ENCODE peak calls at places on chromosomes 5 and 9, in six cellular contexts. One of them, this sample, is unnamed.

GRCh38 chr9:80157561-80157983 is 585.8 kb downstream of the TLE4 start:
- DNase-seq in neuronal stem cell: no peak
- DNase-seq in H1: no peak
- DNase-seq in trophoblast cell: no peak
- DNase-seq in mesenchymal stem cell: peak
- DNase-seq in IMR-90: peak
- DNase-seq in this sample: no peak

GRCh38 chr9:133359420-133360175 is 3.2 kb downstream of the SURF2 start:
- DNase-seq in mesenchymal stem cell: no peak
- DNase-seq in H1: no peak
- DNase-seq in IMR-90: no peak
- DNase-seq in trophoblast cell: peak
- DNase-seq in neuronal stem cell: no peak
- DNase-seq in this sample: peak

GRCh38 chr5:102554092-102554491 is 55.3 kb upstream of the SLCO6A1 start:
- DNase-seq in trophoblast cell: no peak
- DNase-seq in mesenchymal stem cell: no peak
- DNase-seq in neuronal stem cell: peak
- DNase-seq in IMR-90: no peak
- DNase-seq in H1: no peak
- DNase-seq in this sample: peak

GRCh38 chr9:114005371-114006154 is 72.5 kb downstream of the AMBP start:
- DNase-seq in trophoblast cell: no peak
- DNase-seq in neuronal stem cell: no peak
- DNase-seq in H1: no peak
- DNase-seq in mesenchymal stem cell: no peak
- DNase-seq in IMR-90: no peak
- DNase-seq in this sample: no peak

GRCh38 chr5:98627121-98627520 is 146.3 kb upstream of the RGMB start:
- DNase-seq in IMR-90: no peak
- DNase-seq in trophoblast cell: no peak
- DNase-seq in neuronal stem cell: no peak
- DNase-seq in H1: no peak
- DNase-seq in mesenchymal stem cell: no peak
- DNase-seq in this sample: no peak

GRCh38 chr5:36442352-36442751 is 140.7 kb upstream of the RANBP3L start:
- DNase-seq in H1: no peak
- DNase-seq in mesenchymal stem cell: no peak
- DNase-seq in neuronal stem cell: no peak
- DNase-seq in trophoblast cell: peak
- DNase-seq in IMR-90: no peak
- DNase-seq in this sample: peak

GRCh38 chr9:36437790-36438189 is 37.7 kb upstream of the RNF38 start:
- DNase-seq in neuronal stem cell: no peak
- DNase-seq in IMR-90: no peak
- DNase-seq in mesenchymal stem cell: no peak
- DNase-seq in H1: no peak
- DNase-seq in trophoblast cell: no peak
- DNase-seq in this sample: no peak

GRCh38 chr5:9339206-9339818 is 206.6 kb downstream of the SEMA5A start:
- DNase-seq in trophoblast cell: peak
- DNase-seq in mesenchymal stem cell: no peak
- DNase-seq in IMR-90: no peak
- DNase-seq in neuronal stem cell: no peak
- DNase-seq in H1: no peak
- DNase-seq in this sample: peak

GRCh38 chr9:121304707-121305106 is 36.7 kb downstream of the GSN start:
- DNase-seq in IMR-90: no peak
- DNase-seq in neuronal stem cell: no peak
- DNase-seq in trophoblast cell: no peak
- DNase-seq in mesenchymal stem cell: no peak
- DNase-seq in H1: no peak
- DNase-seq in this sample: no peak

GRCh38 chr5:96657068-96657467 is 5.1 kb upstream of the CAST start:
- DNase-seq in trophoblast cell: peak
- DNase-seq in H1: no peak
- DNase-seq in IMR-90: peak
- DNase-seq in mesenchymal stem cell: peak
- DNase-seq in neuronal stem cell: no peak
- DNase-seq in this sample: no peak

GRCh38 chr5:5432020-5432707 is 9.7 kb downstream of the ICE1 start:
- DNase-seq in trophoblast cell: no peak
- DNase-seq in mesenchymal stem cell: peak
- DNase-seq in IMR-90: peak
- DNase-seq in neuronal stem cell: no peak
- DNase-seq in H1: no peak
- DNase-seq in this sample: no peak

GRCh38 chr9:78028926-78029325 is 2.7 kb downstream of the GNAQ start:
- DNase-seq in trophoblast cell: no peak
- DNase-seq in mesenchymal stem cell: no peak
- DNase-seq in H1: no peak
- DNase-seq in IMR-90: no peak
- DNase-seq in neuronal stem cell: no peak
- DNase-seq in this sample: no peak

GRCh38 chr5:135450957-135451356 is 1.2 kb downstream of the TIFAB start:
- DNase-seq in H1: no peak
- DNase-seq in mesenchymal stem cell: no peak
- DNase-seq in IMR-90: no peak
- DNase-seq in trophoblast cell: no peak
- DNase-seq in neuronal stem cell: no peak
- DNase-seq in this sample: no peak

GRCh38 chr9:37309136-37309535 is 113.4 kb upstream of the GRHPR start:
- DNase-seq in trophoblast cell: peak
- DNase-seq in IMR-90: peak
- DNase-seq in H1: peak
- DNase-seq in neuronal stem cell: no peak
- DNase-seq in mesenchymal stem cell: no peak
- DNase-seq in this sample: peak

GRCh38 chr9:99269429-99269828 is 47.3 kb downstream of the SEC61B start:
- DNase-seq in neuronal stem cell: no peak
- DNase-seq in trophoblast cell: no peak
- DNase-seq in IMR-90: peak
- DNase-seq in mesenchymal stem cell: peak
- DNase-seq in H1: no peak
- DNase-seq in this sample: no peak

GRCh38 chr5:98121036-98121936 is 652.2 kb upstream of the RGMB start:
- DNase-seq in IMR-90: no peak
- DNase-seq in trophoblast cell: no peak
- DNase-seq in neuronal stem cell: no peak
- DNase-seq in mesenchymal stem cell: no peak
- DNase-seq in H1: no peak
- DNase-seq in this sample: peak

GRCh38 chr5:151703227-151703626 is 16.5 kb upstream of the SPARC start:
- DNase-seq in neuronal stem cell: no peak
- DNase-seq in mesenchymal stem cell: no peak
- DNase-seq in trophoblast cell: no peak
- DNase-seq in IMR-90: no peak
- DNase-seq in H1: no peak
- DNase-seq in this sample: no peak

GRCh38 chr5:157857821-157858526 is 971 bp downstream of the CLINT1 start:
- DNase-seq in mesenchymal stem cell: peak
- DNase-seq in IMR-90: peak
- DNase-seq in H1: no peak
- DNase-seq in neuronal stem cell: no peak
- DNase-seq in trophoblast cell: peak
- DNase-seq in this sample: no peak

GRCh38 chr9:83432104-83432627 is 106.0 kb downstream of the FRMD3 start:
- DNase-seq in neuronal stem cell: peak
- DNase-seq in IMR-90: no peak
- DNase-seq in mesenchymal stem cell: no peak
- DNase-seq in trophoblast cell: peak
- DNase-seq in H1: peak
- DNase-seq in this sample: peak

GRCh38 chr9:122835313-122835731 is 6.9 kb upstream of the PDCL start:
- DNase-seq in mesenchymal stem cell: no peak
- DNase-seq in neuronal stem cell: no peak
- DNase-seq in trophoblast cell: no peak
- DNase-seq in H1: no peak
- DNase-seq in IMR-90: no peak
- DNase-seq in this sample: peak

GRCh38 chr5:160030631-160031377 is 21.9 kb downstream of the TTC1 start:
- DNase-seq in mesenchymal stem cell: peak
- DNase-seq in H1: no peak
- DNase-seq in neuronal stem cell: no peak
- DNase-seq in IMR-90: peak
- DNase-seq in trophoblast cell: no peak
- DNase-seq in this sample: peak

GRCh38 chr5:39519566-39520231 is 94.9 kb upstream of the DAB2 start:
- DNase-seq in neuronal stem cell: no peak
- DNase-seq in H1: no peak
- DNase-seq in mesenchymal stem cell: peak
- DNase-seq in trophoblast cell: peak
- DNase-seq in IMR-90: peak
- DNase-seq in this sample: peak

GRCh38 chr5:123441408-123441807 is 18.2 kb upstream of the CEP120 start:
- DNase-seq in H1: no peak
- DNase-seq in mesenchymal stem cell: no peak
- DNase-seq in IMR-90: no peak
- DNase-seq in trophoblast cell: no peak
- DNase-seq in neuronal stem cell: no peak
- DNase-seq in this sample: no peak

GRCh38 chr5:178329331-178329730 is 96.7 kb upstream of the PHYKPL start:
- DNase-seq in IMR-90: no peak
- DNase-seq in mesenchymal stem cell: no peak
- DNase-seq in neuronal stem cell: no peak
- DNase-seq in H1: no peak
- DNase-seq in trophoblast cell: no peak
- DNase-seq in this sample: no peak

GRCh38 chr5:178327446-178327845 is 94.8 kb upstream of the PHYKPL start:
- DNase-seq in H1: no peak
- DNase-seq in mesenchymal stem cell: no peak
- DNase-seq in neuronal stem cell: no peak
- DNase-seq in trophoblast cell: no peak
- DNase-seq in IMR-90: no peak
- DNase-seq in this sample: no peak

GRCh38 chr5:178328826-178329225 is 96.2 kb upstream of the PHYKPL start:
- DNase-seq in trophoblast cell: no peak
- DNase-seq in IMR-90: no peak
- DNase-seq in mesenchymal stem cell: no peak
- DNase-seq in H1: no peak
- DNase-seq in neuronal stem cell: no peak
- DNase-seq in this sample: no peak

GRCh38 chr5:178326054-178326715 is 93.6 kb upstream of the PHYKPL start:
- DNase-seq in H1: no peak
- DNase-seq in mesenchymal stem cell: peak
- DNase-seq in IMR-90: no peak
- DNase-seq in trophoblast cell: no peak
- DNase-seq in neuronal stem cell: no peak
- DNase-seq in this sample: no peak

GRCh38 chr5:178327931-178328711 is 95.5 kb upstream of the PHYKPL start:
- DNase-seq in IMR-90: no peak
- DNase-seq in H1: no peak
- DNase-seq in trophoblast cell: no peak
- DNase-seq in neuronal stem cell: no peak
- DNase-seq in mesenchymal stem cell: no peak
- DNase-seq in this sample: no peak
- H4K8ac ChIP-seq in IMR-90: no peak
- H4K8ac ChIP-seq in H1: no peak
- H4K8ac ChIP-seq in trophoblast cell: no peak
- H4K8ac ChIP-seq in neuronal stem cell: no peak
- H4K8ac ChIP-seq in mesenchymal stem cell: no peak
- H4K8ac ChIP-seq in this sample: no peak

GRCh38 chr9:128149951-128150593 is 819 bp downstream of the LCN2 start:
- DNase-seq in trophoblast cell: no peak
- DNase-seq in neuronal stem cell: no peak
- DNase-seq in IMR-90: no peak
- DNase-seq in H1: no peak
- DNase-seq in mesenchymal stem cell: no peak
- DNase-seq in this sample: no peak
- H3K4me3 ChIP-seq in trophoblast cell: no peak
- H3K4me3 ChIP-seq in neuronal stem cell: no peak
- H3K4me3 ChIP-seq in IMR-90: no peak
- H3K4me3 ChIP-seq in H1: no peak
- H3K4me3 ChIP-seq in mesenchymal stem cell: no peak
- H3K4me3 ChIP-seq in this sample: no peak

GRCh38 chr5:142830241-142831018 is 60.3 kb downstream of the ARHGAP26 start:
- DNase-seq in IMR-90: peak
- DNase-seq in neuronal stem cell: no peak
- DNase-seq in trophoblast cell: peak
- DNase-seq in mesenchymal stem cell: peak
- DNase-seq in H1: no peak
- DNase-seq in this sample: no peak

GRCh38 chr5:142834504-142834903 is 64.3 kb downstream of the ARHGAP26 start:
- DNase-seq in IMR-90: no peak
- DNase-seq in H1: no peak
- DNase-seq in trophoblast cell: no peak
- DNase-seq in neuronal stem cell: no peak
- DNase-seq in mesenchymal stem cell: no peak
- DNase-seq in this sample: no peak

GRCh38 chr5:142833517-142834446 is 63.6 kb downstream of the ARHGAP26 start:
- DNase-seq in mesenchymal stem cell: no peak
- DNase-seq in neuronal stem cell: no peak
- DNase-seq in IMR-90: no peak
- DNase-seq in H1: no peak
- DNase-seq in trophoblast cell: no peak
- DNase-seq in this sample: no peak

GRCh38 chr5:142831019-142831403 is 60.8 kb downstream of the ARHGAP26 start:
- DNase-seq in trophoblast cell: no peak
- DNase-seq in H1: no peak
- DNase-seq in mesenchymal stem cell: no peak
- DNase-seq in IMR-90: no peak
- DNase-seq in neuronal stem cell: no peak
- DNase-seq in this sample: no peak

GRCh38 chr5:142832263-142832662 is 62.1 kb downstream of the ARHGAP26 start:
- DNase-seq in trophoblast cell: peak
- DNase-seq in IMR-90: no peak
- DNase-seq in neuronal stem cell: no peak
- DNase-seq in H1: no peak
- DNase-seq in mesenchymal stem cell: no peak
- DNase-seq in this sample: no peak
- H3K23ac ChIP-seq in trophoblast cell: no peak
- H3K23ac ChIP-seq in IMR-90: no peak
- H3K23ac ChIP-seq in neuronal stem cell: no peak
- H3K23ac ChIP-seq in H1: no peak
- H3K23ac ChIP-seq in mesenchymal stem cell: no peak
- H3K23ac ChIP-seq in this sample: no peak

GRCh38 chr9:89880721-89881120 is 275.9 kb downstream of the GADD45G start:
- DNase-seq in IMR-90: no peak
- DNase-seq in neuronal stem cell: no peak
- DNase-seq in H1: no peak
- DNase-seq in mesenchymal stem cell: no peak
- DNase-seq in trophoblast cell: peak
- DNase-seq in this sample: no peak

GRCh38 chr9:89883401-89884341 is 278.9 kb downstream of the GADD45G start:
- DNase-seq in IMR-90: no peak
- DNase-seq in trophoblast cell: no peak
- DNase-seq in H1: no peak
- DNase-seq in mesenchymal stem cell: no peak
- DNase-seq in neuronal stem cell: no peak
- DNase-seq in this sample: no peak

GRCh38 chr9:89884356-89885083 is 279.7 kb downstream of the GADD45G start:
- DNase-seq in trophoblast cell: no peak
- DNase-seq in IMR-90: no peak
- DNase-seq in neuronal stem cell: no peak
- DNase-seq in H1: no peak
- DNase-seq in mesenchymal stem cell: no peak
- DNase-seq in this sample: no peak

GRCh38 chr9:89881431-89881830 is 276.6 kb downstream of the GADD45G start:
- DNase-seq in IMR-90: no peak
- DNase-seq in H1: no peak
- DNase-seq in mesenchymal stem cell: no peak
- DNase-seq in trophoblast cell: peak
- DNase-seq in neuronal stem cell: no peak
- DNase-seq in this sample: no peak

GRCh38 chr9:89882876-89883275 is 278.1 kb downstream of the GADD45G start:
- DNase-seq in neuronal stem cell: no peak
- DNase-seq in trophoblast cell: peak
- DNase-seq in mesenchymal stem cell: no peak
- DNase-seq in IMR-90: no peak
- DNase-seq in H1: no peak
- DNase-seq in this sample: no peak
- H4K8ac ChIP-seq in neuronal stem cell: no peak
- H4K8ac ChIP-seq in trophoblast cell: no peak
- H4K8ac ChIP-seq in mesenchymal stem cell: no peak
- H4K8ac ChIP-seq in IMR-90: no peak
- H4K8ac ChIP-seq in H1: no peak
- H4K8ac ChIP-seq in this sample: no peak

This sample was measured in mesendoderm.